ENCODE peak calls at places on chromosomes 16 and 17, in four cellular contexts. G is endodermal cell, T is neural progenitor cell, P is WTC11. O is an unnamed sample.

GRCh38 chr17:32279933-32280716 is 14.5 kb downstream of the RHBDL3 start:
- DNase-seq in G (peak), T (peak), P (peak), O (no peak)

GRCh38 chr17:64765191-64765889 is 103.2 kb upstream of the SMURF2 start:
- DNase-seq in G (no peak), T (no peak), P (no peak), O (no peak)

GRCh38 chr16:66717112-66717675 is 20.7 kb upstream of the CMTM4 start:
- DNase-seq in G (peak), T (peak), P (peak), O (peak)

GRCh38 chr16:19137201-19137601 is 23.4 kb downstream of the ITPRIPL2 start:
- DNase-seq in G (no peak), T (no peak), P (no peak), O (no peak)

GRCh38 chr17:61717352-61717751 is 126.3 kb upstream of the NACA2 start:
- DNase-seq in G (no peak), T (no peak), P (no peak), O (no peak)

GRCh38 chr16:78297066-78297666 is 197.7 kb downstream of the WWOX start:
- DNase-seq in G (no peak), T (no peak), P (no peak), O (no peak)

GRCh38 chr17:42409467-42410351 is 13.3 kb downstream of the CAVIN1 start:
- DNase-seq in G (peak), T (no peak), P (no peak), O (no peak)

GRCh38 chr17:81040791-81041337 is 5.9 kb downstream of the BAIAP2 start:
- DNase-seq in G (peak), T (peak), P (peak), O (no peak)

GRCh38 chr17:33896309-33896708 is 358.8 kb upstream of the CCL2 start:
- DNase-seq in G (peak), T (no peak), P (peak), O (no peak)

GRCh38 chr16:27235055-27235937 is 32.0 kb downstream of the KDM8 start:
- DNase-seq in G (peak), T (peak), P (peak), O (peak)

GRCh38 chr16:31471241-31471874 is 594 bp upstream of the TGFB1I1 start:
- DNase-seq in G (no peak), T (peak), P (no peak), O (no peak)

GRCh38 chr17:72588961-72589360 is 468.1 kb downstream of the SOX9 start:
- DNase-seq in G (no peak), T (no peak), P (no peak), O (no peak)

GRCh38 chr17:82058230-82058854 is 6.6 kb downstream of the GPS1 start:
- DNase-seq in G (no peak), T (no peak), P (no peak), O (no peak)

GRCh38 chr17:75828741-75829140 is 15.5 kb downstream of the UNC13D start:
- DNase-seq in G (no peak), T (no peak), P (no peak), O (no peak)

GRCh38 chr17:29931253-29931932 is 1.4 kb upstream of the SSH2 start:
- DNase-seq in G (peak), T (peak), P (peak), O (peak)

GRCh38 chr16:6562985-6563384 is 769.7 kb upstream of the RBFOX1 start:
- DNase-seq in G (no peak), T (no peak), P (no peak), O (no peak)

GRCh38 chr16:50445603-50446250 is 76.9 kb upstream of the BRD7 start:
- DNase-seq in G (no peak), T (no peak), P (no peak), O (no peak)

GRCh38 chr17:41800601-41801373 is 11.0 kb downstream of the P3H4 start:
- DNase-seq in G (peak), T (peak), P (peak), O (no peak)

GRCh38 chr17:13671341-13671740 is 69.6 kb upstream of the HS3ST3A1 start:
- DNase-seq in G (peak), T (peak), P (no peak), O (no peak)

GRCh38 chr16:2964416-2965223 is 545 bp downstream of the KREMEN2 start:
- DNase-seq in G (peak), T (peak), P (peak), O (no peak)

GRCh38 chr16:28136751-28137434 is 73.4 kb upstream of the GSG1L start:
- DNase-seq in G (no peak), T (peak), P (no peak), O (peak)

GRCh38 chr17:1414634-1415033 is 14.6 kb upstream of the YWHAE start:
- DNase-seq in G (no peak), T (no peak), P (no peak), O (no peak)

GRCh38 chr16:67430504-67431076 is 331 bp upstream of the HSD11B2 start:
- DNase-seq in G (no peak), T (peak), P (no peak), O (no peak)

GRCh38 chr17:17579691-17580090 is 11.8 kb downstream of the PEMT start:
- DNase-seq in G (no peak), T (no peak), P (no peak), O (no peak)

GRCh38 chr16:27322858-27323780 is 9.3 kb downstream of the IL4R start:
- DNase-seq in G (peak), T (no peak), P (no peak), O (no peak)

GRCh38 chr17:28737770-28738679 is 5.8 kb upstream of the TRAF4 start:
- DNase-seq in G (no peak), T (no peak), P (no peak), O (no peak)

GRCh38 chr16:49400611-49401010 is 27.0 kb downstream of the C16orf78 start:
- DNase-seq in G (no peak), T (no peak), P (no peak), O (no peak)

GRCh38 chr17:18315498-18316360 is 636 bp downstream of the SMCR8 start:
- DNase-seq in G (no peak), T (no peak), P (no peak), O (no peak)

GRCh38 chr16:11459722-11460121 is 114.5 kb downstream of the RMI2 start:
- DNase-seq in G (no peak), T (no peak), P (no peak), O (no peak)

GRCh38 chr16:27316038-27316680 is 2.4 kb downstream of the IL4R start:
- DNase-seq in G (peak), T (no peak), P (no peak), O (no peak)

GRCh38 chr16:71916397-71916920 is 21.1 kb downstream of the IST1 start:
- DNase-seq in G (no peak), T (no peak), P (no peak), O (no peak)